ENCODE peak calls at places on chromosomes 16 and 17, in five cellular contexts. G is SK-N-DZ, N is GM04503, X is HTR-8/SVneo, W is T-cell. Z is an unnamed sample.

GRCh38 chr16:58098207-58099096 is 30.7 kb downstream of the CFAP20 start:
- DNase-seq in W (no peak), X (no peak), N (no peak), G (no peak), Z (no peak)

GRCh38 chr17:75658237-75658636 is 8.7 kb downstream of the RECQL5 start:
- DNase-seq in X (no peak), W (no peak), G (no peak), N (no peak), Z (no peak)

GRCh38 chr17:81429813-81430510 is 34.7 kb downstream of the BAHCC1 start:
- DNase-seq in G (no peak), W (no peak), N (no peak), X (no peak), Z (peak; percentile 95)

GRCh38 chr17:79027925-79028491 is 4.0 kb downstream of the C1QTNF1 start:
- DNase-seq in X (no peak), W (no peak), N (no peak), G (no peak), Z (peak; percentile 74)

GRCh38 chr16:88356727-88357199 is 26.0 kb upstream of the ZNF469 start:
- DNase-seq in G (no peak), N (no peak), W (no peak), X (no peak), Z (no peak)

GRCh38 chr16:10895053-10895946 is 18.3 kb downstream of the CIITA start:
- DNase-seq in W (no peak), G (no peak), N (no peak), X (peak; percentile 67), Z (peak; percentile 73)

GRCh38 chr17:78341559-78342437 is 18.1 kb downstream of the SOCS3 start:
- DNase-seq in N (no peak), G (no peak), X (no peak), W (no peak), Z (peak; percentile 67)

GRCh38 chr17:35313875-35314409 is 59.5 kb downstream of the SLFN11 start:
- DNase-seq in G (no peak), X (no peak), W (peak; percentile 25), N (no peak), Z (no peak)

GRCh38 chr16:85306071-85306792 is 194.0 kb upstream of the CIBAR2 start:
- DNase-seq in W (peak; percentile 66), N (no peak), X (peak; percentile 90), G (peak; percentile 57), Z (no peak)

GRCh38 chr17:31008374-31009035 is 37.7 kb downstream of the RNF135 start:
- DNase-seq in X (peak; percentile 18), G (no peak), W (peak; percentile 53), N (peak; percentile 10), Z (no peak)

GRCh38 chr16:52069866-52070265 is 477.1 kb downstream of the TOX3 start:
- DNase-seq in X (no peak), N (no peak), G (peak; percentile 73), W (no peak), Z (no peak)

GRCh38 chr16:70804153-70804728 is 3.3 kb upstream of the VAC14 start:
- DNase-seq in W (no peak), N (peak; percentile 37), G (no peak), X (peak; percentile 51), Z (no peak)

GRCh38 chr16:86477642-86478041 is 32.7 kb upstream of the FOXF1 start:
- DNase-seq in X (no peak), W (no peak), G (no peak), N (no peak), Z (no peak)

GRCh38 chr17:6574689-6575595 is 18.6 kb upstream of the PITPNM3 start:
- DNase-seq in G (no peak), X (no peak), N (no peak), W (no peak), Z (no peak)

GRCh38 chr17:69462882-69463281 is 48.4 kb downstream of the MAP2K6 start:
- DNase-seq in N (no peak), W (no peak), X (no peak), G (no peak), Z (no peak)

GRCh38 chr17:6643460-6644125 is 2.7 kb downstream of the TXNDC17 start:
- DNase-seq in X (no peak), G (no peak), N (no peak), W (no peak), Z (peak; percentile 28)

GRCh38 chr16:85574672-85575475 is 38.2 kb upstream of the GSE1 start:
- DNase-seq in W (no peak), X (no peak), N (no peak), G (no peak), Z (peak; percentile 44)

GRCh38 chr17:58329035-58329807 is 626 bp upstream of the TSPOAP1 start:
- DNase-seq in X (no peak), W (peak; percentile 76), G (peak; percentile 72), N (no peak), Z (peak; percentile 36)

GRCh38 chr16:67857547-67858233 is 10.2 kb upstream of the CENPT start:
- DNase-seq in X (peak; percentile 78), N (peak; percentile 99), G (no peak), W (peak; percentile 22), Z (no peak)

GRCh38 chr17:15343749-15344148 is 2.4 kb upstream of the TEKT3 start:
- DNase-seq in X (peak; percentile 66), N (no peak), G (no peak), W (no peak), Z (no peak)

GRCh38 chr17:74361613-74362391 is at the start of gene BTBD17:
- DNase-seq in W (peak; percentile 20), G (no peak), N (no peak), X (no peak), Z (peak; percentile 46)

Z was measured in SJCRH30.